ENCODE peak calls at places on chromosomes 6 and 20, in four cellular contexts. One of them, this sample, is unnamed.

GRCh38 chr6:7960848-7961247 is 50.3 kb upstream of the TXNDC5 start:
- DNase-seq in HuH-7.5: no peak
- DNase-seq in pulmonary artery endothelial cell: no peak
- DNase-seq in NCI-H345: no peak
- DNase-seq in this sample: no peak

GRCh38 chr6:111566873-111567517 is 38.7 kb downstream of the TRAF3IP2 start:
- DNase-seq in HuH-7.5: no peak
- DNase-seq in pulmonary artery endothelial cell: peak
- DNase-seq in NCI-H345: peak
- DNase-seq in this sample: peak

GRCh38 chr6:9467746-9468145 is 947.1 kb downstream of the TFAP2A start:
- DNase-seq in HuH-7.5: no peak
- DNase-seq in pulmonary artery endothelial cell: no peak
- DNase-seq in NCI-H345: no peak
- DNase-seq in this sample: peak

GRCh38 chr6:126797981-126798380 is 320.5 kb upstream of the RSPO3 start:
- DNase-seq in HuH-7.5: no peak
- DNase-seq in pulmonary artery endothelial cell: no peak
- DNase-seq in NCI-H345: no peak
- DNase-seq in this sample: no peak

GRCh38 chr6:42326248-42326647 is 108.6 kb upstream of the MRPS10 start:
- DNase-seq in HuH-7.5: no peak
- DNase-seq in pulmonary artery endothelial cell: no peak
- DNase-seq in NCI-H345: no peak
- DNase-seq in this sample: peak

GRCh38 chr6:39466664-39467063 is 144.2 kb upstream of the KCNK16 start:
- DNase-seq in HuH-7.5: no peak
- DNase-seq in pulmonary artery endothelial cell: no peak
- DNase-seq in NCI-H345: no peak
- DNase-seq in this sample: peak

GRCh38 chr20:49713779-49714712 is at the start of gene B4GALT5:
- DNase-seq in HuH-7.5: peak
- DNase-seq in pulmonary artery endothelial cell: peak
- DNase-seq in NCI-H345: peak
- DNase-seq in this sample: peak

GRCh38 chr20:5402903-5403531 is 86.3 kb upstream of the PROKR2 start:
- DNase-seq in HuH-7.5: peak
- DNase-seq in pulmonary artery endothelial cell: no peak
- DNase-seq in NCI-H345: no peak
- DNase-seq in this sample: peak